ENCODE peak calls at places on chromosomes 7 and 10, in five cellular contexts. P is upper lobe of right lung, L is GM06990, E is right lobe of liver, N is left ventricle myocardium inferior. F is an unnamed sample.

GRCh38 chr7:132575336-132575986 is 809 bp downstream of the PLXNA4 start:
- DNase-seq in P (no peak), L (no peak), N (peak; percentile 71), E (peak; percentile 54), F (no peak)

GRCh38 chr7:51446785-51447184 is 130.2 kb upstream of the COBL start:
- DNase-seq in E (no peak), N (no peak), P (no peak), L (no peak), F (no peak)

GRCh38 chr7:2909471-2910039 is 65.4 kb upstream of the GNA12 start:
- DNase-seq in E (no peak), N (no peak), P (no peak), L (no peak), F (no peak)

GRCh38 chr7:40604601-40605438 is 470.0 kb downstream of the SUGCT start:
- DNase-seq in L (peak; percentile 18), E (peak; percentile 59), N (peak; percentile 44), P (peak; percentile 81), F (peak; percentile 56)

GRCh38 chr10:132357286-132358058 is 25.5 kb downstream of the LRRC27 start:
- DNase-seq in L (no peak), N (no peak), P (no peak), E (no peak), F (no peak)

GRCh38 chr7:143490719-143491306 is 13.1 kb downstream of the TAS2R41 start:
- DNase-seq in E (peak; percentile 54), P (no peak), L (no peak), N (no peak), F (no peak)

GRCh38 chr10:27911645-27912044 is 87.2 kb downstream of the ODAD2 start:
- DNase-seq in P (no peak), N (no peak), L (no peak), E (no peak), F (no peak)

GRCh38 chr7:4100691-4101090 is 581.4 kb upstream of the FOXK1 start:
- DNase-seq in E (no peak), P (no peak), N (no peak), L (no peak), F (no peak)

GRCh38 chr10:95201736-95202135 is 7.7 kb downstream of the ACSM6 start:
- DNase-seq in L (no peak), P (no peak), N (no peak), E (no peak), F (no peak)

GRCh38 chr7:38660427-38661099 is 29.4 kb upstream of the AMPH start:
- DNase-seq in P (no peak), E (no peak), L (no peak), N (no peak), F (peak; percentile 63)

GRCh38 chr7:65251851-65252620 is 121.6 kb upstream of the ZNF92 start:
- DNase-seq in P (peak; percentile 86), N (peak; percentile 35), E (no peak), L (peak; percentile 36), F (no peak)

GRCh38 chr7:95871078-95871848 is 98.9 kb downstream of the DYNC1I1 start:
- DNase-seq in P (no peak), N (no peak), L (no peak), E (peak; percentile 43), F (no peak)

GRCh38 chr7:95861041-95861440 is 88.7 kb downstream of the DYNC1I1 start:
- DNase-seq in E (no peak), L (no peak), N (no peak), P (no peak), F (no peak)

GRCh38 chr7:95863623-95864022 is 91.3 kb downstream of the DYNC1I1 start:
- DNase-seq in P (no peak), E (no peak), N (no peak), L (no peak), F (no peak)

GRCh38 chr7:95867309-95867708 is 95.0 kb downstream of the DYNC1I1 start:
- DNase-seq in E (no peak), P (no peak), N (no peak), L (peak; percentile 62), F (no peak)

DNA sequence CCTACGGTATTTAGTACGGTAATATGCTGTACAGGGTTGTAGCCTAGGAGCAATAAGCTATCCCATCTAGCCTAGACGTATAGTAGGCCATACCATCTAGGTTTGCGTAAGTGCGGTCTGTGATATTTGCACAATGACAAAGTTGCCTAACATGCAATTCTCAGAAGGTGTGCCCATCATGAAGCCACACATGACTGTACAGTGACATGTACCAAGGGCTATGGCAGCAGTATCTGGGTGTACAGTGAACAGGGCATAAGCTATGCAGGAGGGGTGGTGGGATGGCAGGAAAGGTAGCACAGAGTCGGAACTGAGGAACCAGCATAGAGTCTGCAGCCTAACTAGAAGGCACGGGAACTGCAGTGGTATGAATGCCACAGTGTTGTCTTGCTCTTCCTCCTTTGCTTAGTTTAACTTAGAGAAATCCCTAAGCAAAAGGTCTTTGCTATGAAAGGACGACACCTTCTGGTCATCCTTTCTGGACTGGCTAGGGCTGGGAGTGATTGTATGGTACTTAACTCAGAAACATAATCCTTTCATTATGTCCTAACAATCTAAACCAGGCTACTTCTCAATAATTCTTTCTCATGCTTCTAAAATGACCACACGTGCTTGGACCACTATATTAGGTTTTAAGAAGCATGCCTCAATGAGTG is 93.5 kb downstream of the DYNC1I1 start:
- DNase-seq in P (no peak), E (no peak), L (no peak), N (no peak), F (no peak)
- TF ChIP-seq CTCF in P (no peak), E (peak; percentile 10), L (no peak), N (no peak), F (no peak)

GRCh38 chr10:47424231-47424630 is 40.1 kb upstream of the ZNF488 start:
- DNase-seq in P (no peak), E (no peak), L (no peak), N (no peak), F (no peak)
- TF ChIP-seq CTCF in P (no peak), E (no peak), L (no peak), N (no peak), F (no peak)

DNA sequence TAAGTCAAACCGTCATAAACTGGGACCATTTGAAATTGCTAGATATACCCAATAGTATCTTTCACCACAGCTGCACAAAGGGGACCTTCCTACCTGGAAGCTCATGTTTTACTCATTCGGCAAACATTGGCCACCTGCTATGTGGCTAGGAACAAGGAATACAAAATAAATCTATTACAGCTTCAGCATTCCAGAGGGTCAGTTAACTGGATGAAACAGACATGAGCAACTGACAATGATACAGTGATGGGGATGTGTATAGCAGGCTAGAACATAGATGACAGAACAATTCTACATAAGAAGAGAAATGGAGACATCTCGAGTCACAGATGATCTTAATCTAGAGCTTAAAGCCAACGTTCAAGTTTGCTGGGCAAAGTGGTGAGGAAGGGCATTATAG is 3.1 kb upstream of the SMURF1 start:
- DNase-seq in L (no peak), N (no peak), P (no peak), E (no peak), F (no peak)
- TF ChIP-seq CTCF in L (no peak), N (no peak), P (no peak), E (no peak), F (no peak)

DNA sequence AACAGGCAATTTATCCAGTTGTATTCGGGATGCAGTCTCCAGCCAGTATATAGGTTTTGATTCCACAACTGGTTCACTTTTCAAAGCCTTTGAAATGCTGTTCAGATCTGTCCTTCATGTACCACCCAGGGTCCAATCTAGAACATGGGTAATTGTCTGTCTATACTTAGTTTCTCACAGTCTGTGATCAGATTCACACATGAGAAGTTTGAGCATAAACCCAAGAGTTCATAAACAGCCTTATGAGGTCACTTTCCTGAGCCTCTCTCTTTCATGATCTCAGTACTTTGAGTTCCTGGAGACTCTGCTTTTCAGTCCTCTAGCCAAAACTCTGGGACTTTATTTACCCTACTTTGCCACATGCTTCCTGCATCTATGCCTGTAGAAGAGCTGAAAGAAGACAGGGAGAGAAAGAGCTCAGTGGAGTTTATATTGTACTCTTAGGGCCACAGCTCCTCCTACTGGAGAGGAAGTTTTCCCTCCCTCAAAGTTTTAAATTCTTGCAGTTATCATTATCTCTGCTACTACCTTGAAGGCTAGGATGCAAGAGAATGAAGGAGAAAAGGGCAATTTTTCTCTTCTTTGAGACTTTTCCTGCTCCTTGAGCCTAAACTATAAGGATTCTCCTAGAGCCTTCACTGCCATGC is 172.0 kb downstream of the ZEB1 start:
- DNase-seq in P (no peak), N (no peak), L (peak; percentile 24), E (no peak), F (no peak)
- TF ChIP-seq CTCF in P (peak; percentile 52), N (peak; percentile 72), L (peak; percentile 58), E (peak; percentile 67), F (peak; percentile 48)

GRCh38 chr7:1193593-1194424 is 33.8 kb upstream of the ZFAND2A start:
- DNase-seq in E (peak; percentile 66), L (no peak), N (peak; percentile 58), P (no peak), F (no peak)
- TF ChIP-seq CTCF in E (peak; percentile 64), L (peak; percentile 36), N (peak; percentile 67), P (peak; percentile 22), F (peak; percentile 36)

GRCh38 chr7:91276909-91277308 is 12.7 kb downstream of the FZD1 start:
- DNase-seq in L (peak; percentile 54), P (no peak), N (no peak), E (no peak), F (no peak)
- TF ChIP-seq CTCF in L (no peak), P (no peak), N (no peak), E (no peak), F (no peak)

DNA sequence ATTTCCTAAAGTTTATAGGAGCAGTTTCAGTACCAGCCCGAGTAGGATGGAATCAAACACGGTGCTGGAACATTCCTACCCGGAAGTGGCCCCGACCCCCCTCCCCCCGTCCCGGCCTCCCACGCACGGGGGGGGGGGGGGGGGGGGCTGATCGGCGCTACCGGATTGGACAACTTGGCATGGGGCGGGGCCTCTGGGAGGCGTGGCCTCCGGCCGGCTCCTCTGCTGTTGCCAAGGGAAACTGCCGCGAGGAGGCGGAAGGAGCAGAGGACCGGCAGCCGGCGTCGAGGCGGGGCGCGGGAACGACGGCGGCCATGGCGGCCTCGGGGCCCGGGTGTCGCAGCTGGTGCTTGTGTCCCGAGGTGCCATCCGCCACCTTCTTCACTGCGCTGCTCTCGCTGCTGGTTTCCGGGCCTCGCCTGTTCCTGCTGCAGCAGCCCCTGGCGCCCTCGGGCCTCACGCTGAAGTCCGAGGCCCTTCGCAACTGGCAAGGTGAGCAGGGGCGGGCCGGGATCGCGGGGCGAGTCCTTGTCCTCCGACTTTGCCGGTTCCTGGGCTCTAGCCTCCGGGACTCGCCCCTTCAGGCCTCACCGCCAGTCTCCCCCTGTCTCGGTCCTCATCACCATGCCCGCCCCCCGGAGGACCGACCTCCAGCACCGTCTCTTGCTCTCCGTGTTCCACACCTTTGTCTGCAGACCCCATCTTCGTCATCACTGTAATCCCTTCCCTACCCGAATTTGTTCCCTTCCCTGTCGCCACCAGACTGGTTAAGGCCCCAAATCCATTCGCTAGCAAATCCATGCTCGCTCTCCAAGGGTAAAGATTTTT is at the start of gene RHBDD2:
- DNase-seq in L (peak; percentile 96), E (peak; percentile 97), N (peak; percentile 97), P (peak; percentile 98), F (peak; percentile 93)
- TF ChIP-seq CTCF in L (no peak), E (peak; percentile 18), N (peak; percentile 45), P (no peak), F (no peak)

GRCh38 chr10:25753776-25754175 is 180.3 kb upstream of the MYO3A start:
- DNase-seq in L (no peak), P (no peak), E (no peak), N (no peak), F (peak; percentile 84)

GRCh38 chr10:25758511-25758910 is 175.5 kb upstream of the MYO3A start:
- DNase-seq in L (no peak), E (no peak), P (no peak), N (no peak), F (no peak)

GRCh38 chr10:25761937-25762336 is 172.1 kb upstream of the MYO3A start:
- DNase-seq in L (no peak), N (no peak), P (no peak), E (no peak), F (no peak)

GRCh38 chr10:25756784-25757183 is 177.2 kb upstream of the MYO3A start:
- DNase-seq in E (no peak), L (no peak), N (no peak), P (no peak), F (no peak)

GRCh38 chr10:25758041-25758457 is 176.0 kb upstream of the MYO3A start:
- DNase-seq in P (no peak), E (no peak), L (no peak), N (no peak), F (no peak)
- TF ChIP-seq CTCF in P (peak; percentile 54), E (peak; percentile 55), L (peak; percentile 64), N (peak; percentile 53), F (peak; percentile 81)